ENCODE peak calls at places on chromosomes 13 and 19, in six cellular contexts. L is fibroblast of mammary gland, E is Peyer's patch, K is upper lobe of right lung, I is IMR-90, F is A549. N is an unnamed sample.

GRCh38 chr19:43777163-43777700 is 3.5 kb downstream of the KCNN4 start:
- DNase-seq in F (no peak), I (peak; percentile 36), K (no peak), L (no peak), E (no peak), N (no peak)

GRCh38 chr13:77836423-77836822 is 82.2 kb downstream of the EDNRB start:
- DNase-seq in F (no peak), I (peak; percentile 44), E (no peak), L (peak; percentile 27), K (no peak), N (no peak)

GRCh38 chr19:33613601-33614000 is 8.2 kb upstream of the CHST8 start:
- DNase-seq in L (no peak), F (no peak), I (no peak), E (no peak), K (peak; percentile 23), N (no peak)

GRCh38 chr19:6677924-6678689 is 8.1 kb upstream of the TNFSF14 start:
- DNase-seq in F (peak; percentile 18), L (no peak), K (no peak), I (no peak), E (no peak), N (no peak)

GRCh38 chr19:11166281-11167142 is 10.9 kb upstream of the SPC24 start:
- DNase-seq in I (no peak), E (no peak), L (peak; percentile 69), F (no peak), K (no peak), N (peak; percentile 74)

GRCh38 chr19:50624949-50625600 is 14.6 kb downstream of the SYT3 start:
- DNase-seq in F (no peak), E (no peak), L (no peak), I (no peak), K (no peak), N (no peak)

GRCh38 chr13:76921516-76921915 is 26.8 kb upstream of the ACOD1 start:
- DNase-seq in E (no peak), K (no peak), F (no peak), L (no peak), I (no peak), N (peak; percentile 94)

GRCh38 chr13:59643239-59643865 is 520.4 kb downstream of the DIAPH3 start:
- DNase-seq in E (no peak), F (no peak), K (no peak), L (no peak), I (no peak), N (no peak)

GRCh38 chr19:18660051-18660910 is 23.2 kb upstream of the CRTC1 start:
- DNase-seq in E (no peak), K (peak; percentile 77), L (peak; percentile 81), F (peak; percentile 68), I (peak; percentile 69), N (peak; percentile 45)

GRCh38 chr19:35363001-35363590 is 4.8 kb downstream of the FFAR3 start:
- DNase-seq in I (no peak), K (peak; percentile 54), E (no peak), F (no peak), L (no peak), N (no peak)

GRCh38 chr19:6654347-6655310 is 15.3 kb downstream of the TNFSF14 start:
- DNase-seq in L (no peak), F (no peak), I (no peak), E (peak; percentile 38), K (no peak), N (no peak)

GRCh38 chr19:3163230-3163886 is 15.2 kb upstream of the S1PR4 start:
- DNase-seq in I (peak; percentile 43), E (peak; percentile 41), L (peak; percentile 54), K (peak; percentile 84), F (peak; percentile 60), N (peak; percentile 61)

GRCh38 chr19:45172173-45172572 is 5.9 kb downstream of the TRAPPC6A start:
- DNase-seq in K (no peak), I (no peak), F (no peak), L (no peak), E (no peak), N (no peak)

GRCh38 chr19:2768365-2769132 is 14.5 kb downstream of the SGTA start:
- DNase-seq in I (no peak), K (no peak), F (no peak), E (no peak), L (no peak), N (no peak)

GRCh38 chr19:38707512-38708114 is 36.7 kb downstream of the CAPN12 start:
- DNase-seq in I (peak; percentile 23), E (no peak), F (no peak), K (no peak), L (no peak), N (no peak)

GRCh38 chr19:16337809-16338469 is 13.3 kb downstream of the KLF2 start:
- DNase-seq in I (no peak), L (no peak), F (no peak), K (no peak), E (no peak), N (no peak)

GRCh38 chr13:102128216-102128800 is 273.5 kb downstream of the FGF14 start:
- DNase-seq in E (no peak), L (peak; percentile 95), F (no peak), K (no peak), I (peak; percentile 42), N (peak; percentile 57)

GRCh38 chr13:90594694-90595093 is 752.8 kb upstream of the MIR17HG start:
- DNase-seq in F (peak; percentile 13), I (peak; percentile 23), K (no peak), E (no peak), L (peak; percentile 79), N (peak; percentile 16)

GRCh38 chr19:6238256-6238642 is 41.5 kb downstream of the MLLT1 start:
- DNase-seq in F (no peak), L (no peak), E (no peak), I (no peak), K (no peak), N (peak; percentile 71)

GRCh38 chr19:4058696-4059492 is 7.8 kb downstream of the ZBTB7A start:
- DNase-seq in F (no peak), K (no peak), L (no peak), I (no peak), E (no peak), N (no peak)

GRCh38 chr13:28531195-28531955 is 36.4 kb upstream of the FLT1 start:
- DNase-seq in I (peak; percentile 30), K (peak; percentile 70), E (no peak), F (no peak), L (peak; percentile 27), N (peak; percentile 12)

GRCh38 chr13:110332750-110333149 is 25.7 kb downstream of the COL4A2 start:
- DNase-seq in L (no peak), F (no peak), E (no peak), K (no peak), I (peak; percentile 65), N (no peak)

GRCh38 chr13:39599842-39600241 is 3.2 kb downstream of the LHFPL6 start:
- DNase-seq in K (no peak), F (no peak), E (no peak), I (peak; percentile 33), L (peak; percentile 80), N (peak; percentile 77)
- H3K4me3 ChIP-seq in K (peak overlapping the region; percentile 89), F (no peak overlapping the region), E (no peak overlapping the region), I (no peak overlapping the region), L (peak overlapping the region; percentile 85), N (peak overlapping the region; percentile 90)

GRCh38 chr13:20198781-20199180 is 6.0 kb upstream of the GJB2 start:
- DNase-seq in K (no peak), E (no peak), I (no peak), F (no peak), L (peak; percentile 59), N (no peak)
- TF ChIP-seq CTCF in K (no peak), E (no peak), I (no peak), F (no peak), L (no peak), N (no peak)

DNA sequence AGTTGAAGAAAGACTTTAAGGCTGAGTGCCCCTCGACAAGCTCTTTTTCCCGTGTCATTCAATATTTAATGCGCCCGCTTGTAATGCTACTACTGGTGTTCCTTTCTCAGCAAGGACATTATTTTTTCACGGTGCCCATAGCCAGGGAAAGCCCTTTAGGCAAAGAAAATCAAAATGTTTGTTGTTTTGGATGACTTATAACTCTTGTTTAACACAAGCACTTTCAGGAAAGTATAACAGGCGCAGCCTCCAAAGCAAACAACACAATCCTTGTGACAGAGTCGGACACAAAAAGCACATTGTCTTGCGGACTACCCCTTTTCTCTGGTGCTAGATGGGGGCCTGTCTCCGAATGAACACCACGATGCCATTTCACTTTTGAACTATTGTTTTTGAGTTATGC is 12.4 kb downstream of the ZIC5 start:
- DNase-seq in F (no peak), K (no peak), L (no peak), E (no peak), I (no peak), N (no peak)
- H3K4me3 ChIP-seq in F (no peak overlapping the region), K (no peak overlapping the region), L (no peak overlapping the region), E (no peak overlapping the region), I (no peak overlapping the region), N (no peak overlapping the region)

GRCh38 chr19:1511318-1511988 is 1.4 kb downstream of the ADAMTSL5 start:
- DNase-seq in E (no peak), K (no peak), L (no peak), F (no peak), I (no peak), N (no peak)

GRCh38 chr19:1508507-1508856 is 4.3 kb downstream of the ADAMTSL5 start:
- DNase-seq in E (no peak), I (no peak), F (no peak), K (no peak), L (no peak), N (no peak)

GRCh38 chr19:1510442-1510806 is 2.4 kb downstream of the ADAMTSL5 start:
- DNase-seq in E (no peak), F (no peak), K (no peak), I (no peak), L (no peak), N (no peak)

GRCh38 chr19:1510807-1511206 is 2.0 kb downstream of the ADAMTSL5 start:
- DNase-seq in E (no peak), L (no peak), K (no peak), I (no peak), F (no peak), N (no peak)

DNA sequence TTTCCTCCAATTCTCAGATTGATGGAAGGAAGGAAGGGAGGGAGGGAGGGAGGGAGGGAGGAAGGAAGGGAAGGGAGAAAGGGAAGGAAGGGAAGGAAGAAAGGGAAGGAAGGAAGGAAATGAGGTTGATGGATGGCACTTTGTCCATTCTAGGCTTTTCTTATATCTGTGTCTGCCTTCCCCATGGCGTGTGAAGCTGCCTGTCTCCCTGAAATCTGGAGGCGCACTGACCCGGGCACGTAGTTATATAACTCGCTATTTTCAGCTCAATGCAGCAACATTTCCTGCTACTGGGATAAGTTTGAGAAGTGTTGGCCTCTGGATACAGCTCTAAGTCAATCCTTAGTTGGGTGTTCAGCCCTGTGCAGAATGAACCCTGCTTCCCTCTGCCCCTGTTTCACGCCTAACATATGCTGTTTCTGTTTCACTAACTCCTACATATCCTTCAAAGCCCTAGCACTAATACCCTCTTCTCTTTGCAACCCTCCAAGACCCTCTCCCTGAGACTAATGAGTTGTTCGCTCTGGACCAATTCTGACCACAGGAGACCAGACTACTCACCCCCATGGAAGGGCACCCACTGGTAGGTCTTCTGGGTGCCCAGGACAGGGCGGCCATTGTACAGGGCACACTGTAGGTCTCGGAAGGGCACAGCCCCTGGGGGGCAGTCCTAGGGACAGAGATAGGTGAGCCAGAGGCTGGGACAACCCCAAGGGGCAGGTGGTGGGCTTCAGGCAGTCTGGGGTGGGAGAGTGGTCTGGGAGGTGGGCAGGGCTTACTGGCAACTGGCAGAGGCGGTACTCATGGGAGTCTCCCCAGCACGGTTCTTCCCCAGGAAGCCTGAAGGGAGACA is 3.0 kb downstream of the ADAMTSL5 start:
- DNase-seq in F (no peak), I (no peak), K (no peak), L (no peak), E (no peak), N (no peak)
- TF ChIP-seq CTCF in F (no peak), I (no peak), K (no peak), L (no peak), E (no peak), N (no peak)

GRCh38 chr13:113205428-113205931 is 3.0 kb downstream of the PCID2 start:
- DNase-seq in F (no peak), E (no peak), I (peak; percentile 65), K (no peak), L (peak; percentile 49), N (peak; percentile 83)
- H3K4me3 ChIP-seq in F (no peak overlapping the region), E (no peak overlapping the region), I (no peak overlapping the region), K (no peak overlapping the region), L (no peak overlapping the region), N (no peak overlapping the region)